ENCODE peak calls at places on chromosome 11, in five cellular contexts. R is stimulated activated CD8-positive, alpha-beta memory T cell treated with anti-CD3 and anti-CD28 coated beads, Interleukin-4, amount 100 ng/mL, for 24 hours; Y is body of pancreas; M is HS-5; T is transverse colon. B is an unnamed sample.

GRCh38 chr11:44773351-44773965 is 46.7 kb downstream of the TSPAN18 start:
- DNase-seq in T (no peak), Y (no peak), R (no peak), M (no peak), B (no peak)

GRCh38 chr11:6542727-6543126 is 45.6 kb downstream of the DNHD1 start:
- DNase-seq in R (no peak), Y (no peak), T (no peak), M (no peak), B (no peak)

GRCh38 chr11:70842256-70842655 is 410.1 kb downstream of the SHANK2 start:
- DNase-seq in M (no peak), R (no peak), Y (no peak), T (no peak), B (no peak)

GRCh38 chr11:45001466-45002165 is 50.9 kb upstream of the TP53I11 start:
- DNase-seq in Y (no peak), M (no peak), R (no peak), T (no peak), B (no peak)

GRCh38 chr11:117273550-117274289 is 17.4 kb upstream of the BACE1-AS start:
- DNase-seq in Y (no peak), T (no peak), M (peak; percentile 86), R (no peak), B (no peak)

GRCh38 chr11:93727985-93728791 is 13.1 kb downstream of the TAF1D start:
- DNase-seq in M (no peak), R (no peak), T (no peak), Y (no peak), B (no peak)

GRCh38 chr11:70694371-70694770 is 296.0 kb downstream of the CTTN start:
- DNase-seq in R (no peak), M (no peak), T (no peak), Y (no peak), B (no peak)

GRCh38 chr11:9859491-9860305 is 195.8 kb downstream of the SWAP70 start:
- DNase-seq in T (no peak), Y (no peak), M (no peak), R (no peak), B (no peak)

GRCh38 chr11:131025020-131025419 is 108.7 kb upstream of the SNX19 start:
- DNase-seq in R (no peak), M (no peak), T (no peak), Y (no peak), B (no peak)

GRCh38 chr11:1749020-1749758 is 1.2 kb downstream of the IFITM10 start:
- DNase-seq in R (no peak), T (peak; percentile 9), Y (no peak), M (no peak), B (peak; percentile 86)

GRCh38 chr11:130861902-130862552 is 54.3 kb downstream of the SNX19 start:
- DNase-seq in R (peak; percentile 79), Y (peak; percentile 91), M (no peak), T (peak; percentile 92), B (no peak)

GRCh38 chr11:9150501-9150900 is 59.1 kb upstream of the SCUBE2 start:
- DNase-seq in Y (no peak), R (no peak), M (peak; percentile 71), T (no peak), B (no peak)

B was measured in chondrocyte.